ENCODE peak calls at places on chromosome 5, in five cellular contexts. P, K, W, N and A are unnamed samples.

GRCh38 chr5:135833961-135834638 is 363 bp upstream of the SLC25A48 start:
- DNase-seq in W (no peak), N (no peak), P (no peak), K (no peak), A (no peak)

GRCh38 chr5:146565764-146566163 is 49.8 kb upstream of the GPR151 start:
- DNase-seq in W (no peak), K (no peak), N (peak), P (peak), A (peak)

GRCh38 chr5:69295088-69295754 is 37.4 kb downstream of the CCDC125 start:
- DNase-seq in N (no peak), K (no peak), P (peak), W (no peak), A (no peak)

GRCh38 chr5:151254533-151254932 is 1.5 kb downstream of the GM2A start:
- DNase-seq in K (no peak), P (no peak), N (no peak), W (no peak), A (no peak)

GRCh38 chr5:133734916-133735315 is 122.6 kb upstream of the FSTL4 start:
- DNase-seq in K (no peak), N (no peak), P (no peak), W (no peak), A (no peak)

GRCh38 chr5:131735393-131735792 is 61.4 kb downstream of the FNIP1 start:
- DNase-seq in N (no peak), W (no peak), P (no peak), K (no peak), A (no peak)

GRCh38 chr5:129111351-129111750 is 16.8 kb downstream of the ISOC1 start:
- DNase-seq in W (no peak), P (no peak), N (no peak), K (no peak), A (no peak)

GRCh38 chr5:96997265-96997859 is 61.5 kb downstream of the LNPEP start:
- DNase-seq in P (peak), N (no peak), K (no peak), W (no peak), A (peak)

GRCh38 chr5:127363403-127363802 is 72.8 kb downstream of the MEGF10 start:
- DNase-seq in N (no peak), W (no peak), K (no peak), P (no peak), A (no peak)

GRCh38 chr5:111685969-111686368 is 71.0 kb downstream of the NREP start:
- DNase-seq in W (no peak), K (no peak), P (no peak), N (no peak), A (no peak)

GRCh38 chr5:21688655-21689054 is 1164.5 kb downstream of the CDH12 start:
- DNase-seq in W (no peak), P (peak), K (no peak), N (no peak), A (no peak)

GRCh38 chr5:17367256-17367845 is 130.7 kb upstream of the TAF11L2 start:
- DNase-seq in P (no peak), W (no peak), N (no peak), K (no peak), A (no peak)

GRCh38 chr5:30690931-30691330 is 502.6 kb upstream of the CDH6 start:
- DNase-seq in N (no peak), W (no peak), P (no peak), K (no peak), A (no peak)

GRCh38 chr5:95261369-95262175 is 23.3 kb downstream of the MCTP1 start:
- DNase-seq in W (no peak), K (no peak), P (peak), N (no peak), A (peak)

GRCh38 chr5:114237766-114238165 is 124.1 kb upstream of the KCNN2 start:
- DNase-seq in P (peak), N (no peak), K (no peak), W (no peak), A (no peak)

GRCh38 chr5:136020383-136021015 is 8.3 kb upstream of the TGFBI start:
- DNase-seq in P (peak), K (no peak), W (no peak), N (no peak), A (no peak)